ENCODE peak calls at places on chromosome 12, in six cellular contexts. E, C, A, V, Y and P are unnamed samples.

GRCh38 chr12:49276304-49277290 is 11.7 kb downstream of the TUBA1C start:
- DNase-seq in E (no peak), C (no peak), A (no peak), V (no peak), Y (no peak), P (no peak)

GRCh38 chr12:1740161-1740948 is 49.5 kb downstream of the ADIPOR2 start:
- DNase-seq in E (no peak), C (no peak), A (no peak), V (no peak), Y (no peak), P (no peak)

GRCh38 chr12:77720258-77720657 is 110.4 kb upstream of the NAV3 start:
- DNase-seq in E (no peak), C (no peak), A (no peak), V (no peak), Y (no peak), P (no peak)

GRCh38 chr12:132257955-132258490 is 71.4 kb downstream of the GALNT9 start:
- DNase-seq in E (no peak), C (no peak), A (no peak), V (no peak), Y (no peak), P (no peak)

GRCh38 chr12:55720894-55721444 is 776 bp downstream of the RDH5 start:
- DNase-seq in E (no peak), C (no peak), A (peak), V (no peak), Y (no peak), P (no peak)

GRCh38 chr12:132462778-132463177 is 27.2 kb upstream of the FBRSL1 start:
- DNase-seq in E (no peak), C (no peak), A (no peak), V (no peak), Y (no peak), P (no peak)

GRCh38 chr12:128971802-128972201 is 118.5 kb downstream of the GLT1D1 start:
- DNase-seq in E (no peak), C (no peak), A (peak), V (no peak), Y (no peak), P (no peak)

GRCh38 chr12:123614531-123614930 is 12.6 kb downstream of the DDX55 start:
- DNase-seq in E (no peak), C (no peak), A (no peak), V (no peak), Y (no peak), P (no peak)

GRCh38 chr12:122395319-122395718 is 27.1 kb downstream of the CLIP1 start:
- DNase-seq in E (no peak), C (no peak), A (no peak), V (peak), Y (no peak), P (no peak)

GRCh38 chr12:104903648-104904423 is 54.3 kb downstream of the SLC41A2 start:
- DNase-seq in E (no peak), C (no peak), A (no peak), V (no peak), Y (no peak), P (no peak)

GRCh38 chr12:118371354-118372282 is 1.1 kb downstream of the TAOK3 start:
- DNase-seq in E (no peak), C (peak), A (no peak), V (no peak), Y (no peak), P (peak)

GRCh38 chr12:46386360-46386867 is 13.8 kb upstream of the SLC38A2 start:
- DNase-seq in E (no peak), C (no peak), A (no peak), V (no peak), Y (no peak), P (no peak)